ENCODE peak calls at places on chromosomes 11 and 22, in five cellular contexts. C is AG08395; V is stomach; Q is stimulated activated CD4-positive, alpha-beta T cell treated with anti-CD3 and anti-CD28 coated beads, Interleukin-1b, Interleukin-23, amount 100 ng/mL, for 1 hour; U is left ventricle myocardium inferior. F is an unnamed sample.

GRCh38 chr11:86688398-86689179 is 16.2 kb upstream of the ME3 start:
- DNase-seq in Q (no peak), U (no peak), V (no peak), C (peak), F (no peak)

GRCh38 chr11:1109918-1110705 is 35.4 kb downstream of the MUC2 start:
- DNase-seq in V (no peak), C (no peak), Q (no peak), U (peak), F (no peak)

GRCh38 chr22:46052801-46053562 is 76.0 kb upstream of the WNT7B start:
- DNase-seq in C (peak), V (peak), U (peak), Q (no peak), F (no peak)

GRCh38 chr22:25453058-25453457 is 111.4 kb upstream of the GRK3 start:
- DNase-seq in Q (no peak), V (no peak), U (no peak), C (no peak), F (no peak)

GRCh38 chr11:120184946-120185677 is 25.7 kb upstream of the OAF start:
- DNase-seq in C (peak), V (peak), U (peak), Q (no peak), F (no peak)

GRCh38 chr22:23269441-23270211 is 89.3 kb downstream of the BCR start:
- DNase-seq in Q (no peak), U (no peak), V (no peak), C (no peak), F (no peak)

GRCh38 chr22:38345782-38346181 is 28.5 kb upstream of the CSNK1E start:
- DNase-seq in V (peak), C (no peak), U (no peak), Q (no peak), F (no peak)

GRCh38 chr11:61480936-61481335 is 27.6 kb upstream of the LRRC10B start:
- DNase-seq in Q (no peak), C (no peak), V (no peak), U (no peak), F (no peak)

GRCh38 chr11:111361082-111361801 is 17.8 kb downstream of the POU2AF1 start:
- DNase-seq in C (no peak), U (no peak), Q (no peak), V (no peak), F (no peak)

GRCh38 chr11:8032576-8033311 is 45.6 kb downstream of the EIF3F start:
- DNase-seq in Q (no peak), V (no peak), C (no peak), U (no peak), F (no peak)

GRCh38 chr11:17607083-17607429 is 60.0 kb downstream of the OTOG start:
- DNase-seq in Q (no peak), C (no peak), V (no peak), U (no peak), F (no peak)

GRCh38 chr11:17921620-17922473 is 91.0 kb downstream of the SERGEF start:
- DNase-seq in Q (no peak), V (no peak), U (no peak), C (peak), F (peak)

GRCh38 chr11:92929168-92930053 is 40.0 kb upstream of the MTNR1B start:
- DNase-seq in V (no peak), Q (no peak), C (no peak), U (no peak), F (no peak)

GRCh38 chr11:33801821-33802413 is 27.6 kb upstream of the FBXO3 start:
- DNase-seq in C (no peak), Q (no peak), V (no peak), U (no peak), F (no peak)

GRCh38 chr11:19117760-19118097 is 761 bp downstream of the ZDHHC13 start:
- DNase-seq in U (no peak), Q (no peak), C (no peak), V (no peak), F (no peak)

F was measured in SK-N-MC.